ENCODE peak calls at places on chromosomes 16 and 17, in five cellular contexts. One of them, this sample, is unnamed.
A peak's percentile ranks its signal among the peaks of the same experiment; 100 is the strongest.

GRCh38 chr17:60743812-60744211 is 66.2 kb downstream of the BCAS3 start:
- DNase-seq in activated CD4-positive, alpha-beta T cell treated with anti-CD3 and anti-CD28 coated beads for 24 hours: no peak
- DNase-seq in non-pigmented ciliary epithelial cell: no peak
- DNase-seq in lower leg skin: no peak
- DNase-seq in Calu3: peak; percentile 53
- DNase-seq in this sample: no peak

GRCh38 chr17:45070809-45071208 is 9.7 kb downstream of the NMT1 start:
- DNase-seq in activated CD4-positive, alpha-beta T cell treated with anti-CD3 and anti-CD28 coated beads for 24 hours: no peak
- DNase-seq in non-pigmented ciliary epithelial cell: no peak
- DNase-seq in lower leg skin: no peak
- DNase-seq in Calu3: no peak
- DNase-seq in this sample: no peak

GRCh38 chr16:46986896-46987295 is 13.4 kb upstream of the DNAJA2 start:
- DNase-seq in activated CD4-positive, alpha-beta T cell treated with anti-CD3 and anti-CD28 coated beads for 24 hours: no peak
- DNase-seq in non-pigmented ciliary epithelial cell: no peak
- DNase-seq in lower leg skin: no peak
- DNase-seq in Calu3: no peak
- DNase-seq in this sample: no peak

GRCh38 chr16:31355701-31356100 is 725 bp downstream of the ITGAX start:
- DNase-seq in activated CD4-positive, alpha-beta T cell treated with anti-CD3 and anti-CD28 coated beads for 24 hours: no peak
- DNase-seq in non-pigmented ciliary epithelial cell: no peak
- DNase-seq in lower leg skin: no peak
- DNase-seq in Calu3: no peak
- DNase-seq in this sample: no peak

GRCh38 chr16:14307623-14308356 is 236.7 kb downstream of the MRTFB start:
- DNase-seq in activated CD4-positive, alpha-beta T cell treated with anti-CD3 and anti-CD28 coated beads for 24 hours: no peak
- DNase-seq in non-pigmented ciliary epithelial cell: no peak
- DNase-seq in lower leg skin: no peak
- DNase-seq in Calu3: peak; percentile 33
- DNase-seq in this sample: no peak

GRCh38 chr17:8675306-8675705 is 44.8 kb upstream of the MYH10 start:
- DNase-seq in activated CD4-positive, alpha-beta T cell treated with anti-CD3 and anti-CD28 coated beads for 24 hours: no peak
- DNase-seq in non-pigmented ciliary epithelial cell: no peak
- DNase-seq in lower leg skin: no peak
- DNase-seq in Calu3: no peak
- DNase-seq in this sample: no peak

GRCh38 chr16:10618710-10619209 is 38.4 kb upstream of the EMP2 start:
- DNase-seq in activated CD4-positive, alpha-beta T cell treated with anti-CD3 and anti-CD28 coated beads for 24 hours: no peak
- DNase-seq in non-pigmented ciliary epithelial cell: no peak
- DNase-seq in lower leg skin: no peak
- DNase-seq in Calu3: no peak
- DNase-seq in this sample: no peak

GRCh38 chr17:78958556-78959191 is 21.0 kb downstream of the LGALS3BP start:
- DNase-seq in activated CD4-positive, alpha-beta T cell treated with anti-CD3 and anti-CD28 coated beads for 24 hours: no peak
- DNase-seq in non-pigmented ciliary epithelial cell: no peak
- DNase-seq in lower leg skin: no peak
- DNase-seq in Calu3: peak; percentile 69
- DNase-seq in this sample: no peak

GRCh38 chr17:51275381-51275780 is 15.0 kb downstream of the UTP18 start:
- DNase-seq in activated CD4-positive, alpha-beta T cell treated with anti-CD3 and anti-CD28 coated beads for 24 hours: no peak
- DNase-seq in non-pigmented ciliary epithelial cell: peak; percentile 50
- DNase-seq in lower leg skin: no peak
- DNase-seq in Calu3: no peak
- DNase-seq in this sample: no peak

GRCh38 chr17:83084621-83085056 is 5.2 kb downstream of the METRNL start:
- DNase-seq in activated CD4-positive, alpha-beta T cell treated with anti-CD3 and anti-CD28 coated beads for 24 hours: no peak
- DNase-seq in non-pigmented ciliary epithelial cell: no peak
- DNase-seq in lower leg skin: no peak
- DNase-seq in Calu3: no peak
- DNase-seq in this sample: no peak

GRCh38 chr16:5069854-5070253 is 1.8 kb upstream of the ALG1 start:
- DNase-seq in activated CD4-positive, alpha-beta T cell treated with anti-CD3 and anti-CD28 coated beads for 24 hours: no peak
- DNase-seq in non-pigmented ciliary epithelial cell: no peak
- DNase-seq in lower leg skin: no peak
- DNase-seq in Calu3: no peak
- DNase-seq in this sample: no peak

GRCh38 chr16:85385463-85386331 is 227.4 kb upstream of the GSE1 start:
- DNase-seq in activated CD4-positive, alpha-beta T cell treated with anti-CD3 and anti-CD28 coated beads for 24 hours: no peak
- DNase-seq in non-pigmented ciliary epithelial cell: no peak
- DNase-seq in lower leg skin: no peak
- DNase-seq in Calu3: no peak
- DNase-seq in this sample: no peak

GRCh38 chr16:15907863-15908478 is 19.6 kb upstream of the CEP20 start:
- DNase-seq in activated CD4-positive, alpha-beta T cell treated with anti-CD3 and anti-CD28 coated beads for 24 hours: no peak
- DNase-seq in non-pigmented ciliary epithelial cell: no peak
- DNase-seq in lower leg skin: no peak
- DNase-seq in Calu3: peak; percentile 32
- DNase-seq in this sample: no peak

GRCh38 chr17:64343833-64344637 is 46.6 kb downstream of the PECAM1 start:
- DNase-seq in activated CD4-positive, alpha-beta T cell treated with anti-CD3 and anti-CD28 coated beads for 24 hours: no peak
- DNase-seq in non-pigmented ciliary epithelial cell: peak; percentile 69
- DNase-seq in lower leg skin: peak; percentile 66
- DNase-seq in Calu3: peak; percentile 76
- DNase-seq in this sample: no peak

GRCh38 chr17:41802961-41803682 is 8.6 kb downstream of the P3H4 start:
- DNase-seq in activated CD4-positive, alpha-beta T cell treated with anti-CD3 and anti-CD28 coated beads for 24 hours: no peak
- DNase-seq in non-pigmented ciliary epithelial cell: no peak
- DNase-seq in lower leg skin: no peak
- DNase-seq in Calu3: no peak
- DNase-seq in this sample: no peak

GRCh38 chr17:83024205-83024971 is 55.0 kb upstream of the METRNL start:
- DNase-seq in activated CD4-positive, alpha-beta T cell treated with anti-CD3 and anti-CD28 coated beads for 24 hours: no peak
- DNase-seq in non-pigmented ciliary epithelial cell: no peak
- DNase-seq in lower leg skin: no peak
- DNase-seq in Calu3: no peak
- DNase-seq in this sample: no peak

GRCh38 chr17:57607553-57608120 is 137.5 kb downstream of the CCDC182 start:
- DNase-seq in activated CD4-positive, alpha-beta T cell treated with anti-CD3 and anti-CD28 coated beads for 24 hours: no peak
- DNase-seq in non-pigmented ciliary epithelial cell: no peak
- DNase-seq in lower leg skin: no peak
- DNase-seq in Calu3: no peak
- DNase-seq in this sample: no peak

GRCh38 chr17:60398227-60398959 is 6.5 kb upstream of the USP32 start:
- DNase-seq in activated CD4-positive, alpha-beta T cell treated with anti-CD3 and anti-CD28 coated beads for 24 hours: no peak
- DNase-seq in non-pigmented ciliary epithelial cell: no peak
- DNase-seq in lower leg skin: no peak
- DNase-seq in Calu3: no peak
- DNase-seq in this sample: no peak

This sample was measured in central memory CD8-positive, alpha-beta T cell.